ENCODE peak calls at places on chromosome 9, in eight cellular contexts. M is heart left ventricle, R is IMR-90, O is fibroblast of mammary gland, Q is retinal pigment epithelial cell, L is dorsolateral prefrontal cortex, P is aorta, C is astrocyte. A is an unnamed sample.

GRCh38 chr9:134663084-134663483 is 21.5 kb downstream of the COL5A1 start:
- DNase-seq in M (peak; percentile 28), R (no peak), O (no peak), Q (no peak), L (no peak), P (peak; percentile 48), C (no peak), A (no peak)

GRCh38 chr9:137435381-137435891 is 5.7 kb downstream of the ENTPD8 start:
- DNase-seq in M (peak; percentile 54), R (no peak), O (no peak), Q (no peak), L (no peak), P (no peak), C (no peak), A (no peak)

GRCh38 chr9:33265211-33265885 is 499 bp downstream of the CHMP5 start:
- DNase-seq in M (no peak), R (no peak), O (no peak), Q (no peak), L (no peak), P (no peak), C (no peak), A (no peak)

GRCh38 chr9:98807070-98807810 is at the start of gene GALNT12:
- DNase-seq in M (no peak), R (no peak), O (no peak), Q (no peak), L (peak; percentile 42), P (no peak), C (no peak), A (no peak)

GRCh38 chr9:136996361-136997281 is at the start of gene CLIC3:
- DNase-seq in M (no peak), R (no peak), O (no peak), Q (no peak), L (no peak), P (peak; percentile 66), C (no peak), A (no peak)

GRCh38 chr9:112751059-112751795 is 667 bp downstream of the SNX30 start:
- DNase-seq in M (peak; percentile 74), R (peak; percentile 87), O (peak; percentile 72), Q (peak; percentile 48), L (peak; percentile 53), P (peak; percentile 73), C (peak; percentile 83), A (no peak)

GRCh38 chr9:78133751-78134150 is 102.1 kb upstream of the CEP78 start:
- DNase-seq in M (no peak), R (no peak), O (no peak), Q (no peak), L (no peak), P (no peak), C (no peak), A (no peak)

GRCh38 chr9:96853711-96854072 is 622 bp downstream of the ZNF782 start:
- DNase-seq in M (no peak), R (peak; percentile 5), O (no peak), Q (no peak), L (no peak), P (no peak), C (no peak), A (no peak)

GRCh38 chr9:133731876-133732321 is 6.3 kb downstream of the SARDH start:
- DNase-seq in M (no peak), R (peak; percentile 47), O (peak; percentile 50), Q (no peak), L (no peak), P (peak; percentile 41), C (peak; percentile 10), A (no peak)

DNA sequence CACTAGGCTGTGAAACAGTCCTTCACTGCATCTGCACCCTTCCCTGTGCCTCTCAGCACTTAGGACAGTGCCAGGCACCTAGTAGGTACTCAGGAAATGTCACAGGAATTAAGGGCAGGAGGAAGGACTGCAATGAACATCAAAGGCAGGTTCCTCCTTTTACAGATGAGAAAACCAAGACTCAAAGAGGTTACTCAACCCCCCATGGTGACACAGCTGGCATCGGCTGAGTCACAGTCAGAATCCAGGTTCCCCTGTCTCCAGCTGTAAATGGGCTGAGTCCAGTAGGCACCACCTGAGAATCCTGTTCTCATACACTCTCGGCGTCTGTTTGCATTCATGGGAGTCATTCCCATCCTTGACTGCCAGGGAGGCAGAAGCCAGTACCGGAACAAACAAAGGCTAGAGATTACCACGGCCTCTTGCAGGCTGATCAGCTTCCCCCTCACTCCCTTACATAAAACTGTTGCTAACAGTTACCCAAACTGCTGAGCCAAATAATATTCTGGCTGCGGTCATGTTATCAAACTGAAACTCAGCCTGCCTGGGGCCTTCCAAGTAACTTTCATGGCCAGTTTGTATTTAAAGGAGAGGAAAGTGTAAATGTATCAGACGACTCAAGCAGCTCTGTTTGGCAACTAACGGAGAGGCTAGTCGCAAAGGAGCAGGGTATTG is 201.7 kb downstream of the PAPPA start:
- DNase-seq in M (peak; percentile 57), R (peak; percentile 28), O (no peak), Q (no peak), L (no peak), P (no peak), C (peak; percentile 63), A (no peak)
- H3K4me3 ChIP-seq in M (no peak overlapping the region), R (no peak overlapping the region), O (no peak overlapping the region), Q (no peak overlapping the region), L (no peak overlapping the region), P (no peak overlapping the region), C (no peak overlapping the region), A (no peak overlapping the region)

GRCh38 chr9:14339746-14340145 is 25.8 kb upstream of the NFIB start:
- DNase-seq in M (no peak), R (no peak), O (no peak), Q (no peak), L (no peak), P (no peak), C (no peak), A (no peak)
- H3K4me3 ChIP-seq in M (no peak overlapping the region), R (no peak overlapping the region), O (no peak overlapping the region), Q (no peak overlapping the region), L (no peak overlapping the region), P (no peak overlapping the region), C (no peak overlapping the region), A (no peak overlapping the region)

GRCh38 chr9:130835441-130836298 is 616 bp downstream of the ABL1 start:
- DNase-seq in M (peak; percentile 68), R (peak; percentile 61), O (peak; percentile 63), Q (no peak), L (peak; percentile 37), P (peak; percentile 67), C (peak; percentile 63), A (no peak)
- H3K4me3 ChIP-seq in M (peak overlapping the region; percentile 52), R (peak overlapping the region; percentile 75), O (peak overlapping the region; percentile 75), Q (peak overlapping the region; percentile 89), L (peak overlapping the region; percentile 76), P (peak overlapping the region; percentile 46), C (peak overlapping the region; percentile 93), A (peak overlapping the region; percentile 81)

GRCh38 chr9:35746583-35746982 is 2.4 kb downstream of the GBA2 start:
- DNase-seq in M (no peak), R (no peak), O (no peak), Q (no peak), L (no peak), P (no peak), C (no peak), A (no peak)
- H3K4me3 ChIP-seq in M (peak overlapping the region; percentile 95), R (peak overlapping the region; percentile 98), O (peak overlapping the region; percentile 83), Q (peak overlapping the region; percentile 97), L (peak overlapping the region; percentile 94), P (peak overlapping the region; percentile 5), C (peak overlapping the region; percentile 92), A (peak overlapping the region; percentile 75)

GRCh38 chr9:82513242-82513750 is 524.7 kb downstream of the SPATA31D1 start:
- DNase-seq in M (no peak), R (peak; percentile 72), O (peak; percentile 33), Q (no peak), L (no peak), P (no peak), C (peak; percentile 89), A (no peak)
- H3K4me3 ChIP-seq in M (no peak overlapping the region), R (peak overlapping the region; percentile 33), O (no peak overlapping the region), Q (no peak overlapping the region), L (no peak overlapping the region), P (no peak overlapping the region), C (no peak overlapping the region), A (no peak overlapping the region)